ENCODE peak calls at places on chromosome 18, in eight cellular contexts. K, I, P, Z, Y, X, S and Q are unnamed samples.

GRCh38 chr18:58045265-58046086 is 1.4 kb downstream of the NEDD4L start:
- DNase-seq in K (peak; percentile 88), I (no peak), P (no peak), Z (peak; percentile 38), Y (peak; percentile 40), X (peak; percentile 35), S (peak; percentile 87), Q (peak; percentile 79)

GRCh38 chr18:55343396-55344073 is 244.5 kb downstream of the TCF4 start:
- DNase-seq in K (no peak), I (no peak), P (no peak), Z (peak; percentile 6), Y (no peak), X (no peak), S (no peak), Q (no peak)

GRCh38 chr18:35514752-35515459 is 17.1 kb upstream of the INO80C start:
- DNase-seq in K (no peak), I (no peak), P (no peak), Z (no peak), Y (no peak), X (no peak), S (no peak), Q (no peak)

GRCh38 chr18:27871731-27872130 is 305.2 kb downstream of the CDH2 start:
- DNase-seq in K (no peak), I (no peak), P (no peak), Z (no peak), Y (no peak), X (no peak), S (no peak), Q (no peak)

GRCh38 chr18:1797265-1797664 is 774.0 kb downstream of the METTL4 start:
- DNase-seq in K (no peak), I (no peak), P (no peak), Z (no peak), Y (no peak), X (no peak), S (no peak), Q (no peak)

GRCh38 chr18:14962626-14963025 is 214.7 kb downstream of the ANKRD30B start:
- DNase-seq in K (no peak), I (no peak), P (no peak), Z (no peak), Y (no peak), X (no peak), S (no peak), Q (no peak)

GRCh38 chr18:28793911-28794310 is 617.0 kb upstream of the CDH2 start:
- DNase-seq in K (no peak), I (no peak), P (no peak), Z (no peak), Y (no peak), X (no peak), S (no peak), Q (no peak)

GRCh38 chr18:77461062-77461693 is 211.5 kb downstream of the GALR1 start:
- DNase-seq in K (no peak), I (no peak), P (no peak), Z (no peak), Y (no peak), X (no peak), S (no peak), Q (no peak)

GRCh38 chr18:5542393-5543035 is 1.3 kb downstream of the EPB41L3 start:
- DNase-seq in K (peak; percentile 61), I (peak; percentile 51), P (no peak), Z (no peak), Y (no peak), X (no peak), S (peak; percentile 68), Q (no peak)

GRCh38 chr18:31819106-31819924 is 58.6 kb upstream of the SLC25A52 start:
- DNase-seq in K (no peak), I (no peak), P (no peak), Z (peak; percentile 44), Y (no peak), X (peak; percentile 1), S (no peak), Q (no peak)

GRCh38 chr18:35661483-35662146 is 80.1 kb downstream of the GALNT1 start:
- DNase-seq in K (no peak), I (no peak), P (no peak), Z (no peak), Y (no peak), X (no peak), S (no peak), Q (no peak)

GRCh38 chr18:72444756-72445155 is 99.4 kb downstream of the CBLN2 start:
- DNase-seq in K (no peak), I (no peak), P (no peak), Z (no peak), Y (no peak), X (no peak), S (no peak), Q (no peak)

GRCh38 chr18:76495435-76496199 is 575 bp upstream of the ZNF516 start:
- DNase-seq in K (no peak), I (peak; percentile 62), P (no peak), Z (peak; percentile 34), Y (peak; percentile 74), X (no peak), S (no peak), Q (peak; percentile 78)

GRCh38 chr18:54149078-54149697 is 75.3 kb downstream of the MBD2 start:
- DNase-seq in K (no peak), I (no peak), P (no peak), Z (peak; percentile 51), Y (no peak), X (peak; percentile 66), S (no peak), Q (no peak)

GRCh38 chr18:26479686-26480079 is 68.7 kb downstream of the KCTD1 start:
- DNase-seq in K (no peak), I (no peak), P (no peak), Z (no peak), Y (no peak), X (no peak), S (no peak), Q (no peak)

GRCh38 chr18:46660955-46661749 is 4.1 kb upstream of the LOXHD1 start:
- DNase-seq in K (no peak), I (no peak), P (no peak), Z (peak; percentile 8), Y (no peak), X (no peak), S (no peak), Q (peak; percentile 55)

GRCh38 chr18:3923750-3924149 is 473.8 kb downstream of the TGIF1 start:
- DNase-seq in K (no peak), I (no peak), P (no peak), Z (peak; percentile 6), Y (no peak), X (peak; percentile 56), S (no peak), Q (no peak)

GRCh38 chr18:44123743-44124142 is 556.9 kb upstream of the SETBP1 start:
- DNase-seq in K (no peak), I (no peak), P (no peak), Z (no peak), Y (no peak), X (no peak), S (no peak), Q (no peak)

GRCh38 chr18:24168496-24168895 is 29.6 kb downstream of the CABYR start:
- DNase-seq in K (no peak), I (no peak), P (no peak), Z (no peak), Y (no peak), X (no peak), S (no peak), Q (no peak)

GRCh38 chr18:6731197-6731596 is 1.7 kb downstream of the ARHGAP28 start:
- DNase-seq in K (no peak), I (no peak), P (no peak), Z (no peak), Y (no peak), X (no peak), S (no peak), Q (no peak)

GRCh38 chr18:69518989-69519388 is 118.3 kb downstream of the DOK6 start:
- DNase-seq in K (no peak), I (no peak), P (no peak), Z (no peak), Y (no peak), X (no peak), S (no peak), Q (no peak)

DNA sequence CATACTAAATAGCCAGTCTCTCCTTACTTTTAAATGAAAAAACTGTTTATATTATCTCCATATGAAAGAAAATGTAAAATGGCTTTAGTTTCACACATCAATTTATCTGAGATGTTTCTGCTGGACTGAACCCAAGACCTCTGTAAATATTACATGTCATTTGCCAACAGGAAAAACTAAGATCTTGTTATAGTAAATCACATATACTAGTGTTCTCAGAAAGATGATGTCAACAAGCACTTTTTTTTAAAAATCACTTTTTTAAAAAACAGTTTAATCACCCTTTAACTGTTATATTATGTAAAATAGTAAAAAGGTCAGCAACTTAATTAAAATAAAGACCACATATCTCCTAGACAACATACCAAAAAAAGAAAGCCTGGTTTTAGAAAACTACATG is 46.3 kb downstream of the PTPN2 start:
- DNase-seq in K (no peak), I (no peak), P (no peak), Z (peak; percentile 34), Y (no peak), X (no peak), S (no peak), Q (no peak)
- H3K4me3 ChIP-seq in K (peak overlapping the region; percentile 31), I (no peak overlapping the region), P (no peak overlapping the region), Z (no peak overlapping the region), Y (no peak overlapping the region), X (no peak overlapping the region), S (no peak overlapping the region), Q (no peak overlapping the region)

GRCh38 chr18:48319796-48320638 is 89.2 kb downstream of the ZBTB7C start:
- DNase-seq in K (no peak), I (no peak), P (no peak), Z (no peak), Y (no peak), X (no peak), S (peak; percentile 27), Q (no peak)

GRCh38 chr18:48318481-48318880 is 90.7 kb downstream of the ZBTB7C start:
- DNase-seq in K (no peak), I (no peak), P (no peak), Z (no peak), Y (no peak), X (no peak), S (peak; percentile 39), Q (no peak)

GRCh38 chr18:48321121-48321520 is 88.1 kb downstream of the ZBTB7C start:
- DNase-seq in K (no peak), I (no peak), P (no peak), Z (no peak), Y (no peak), X (no peak), S (no peak), Q (no peak)

GRCh38 chr18:48321586-48321985 is 87.6 kb downstream of the ZBTB7C start:
- DNase-seq in K (no peak), I (no peak), P (no peak), Z (no peak), Y (no peak), X (no peak), S (no peak), Q (no peak)

GRCh38 chr18:48320639-48320945 is 88.6 kb downstream of the ZBTB7C start:
- DNase-seq in K (no peak), I (no peak), P (no peak), Z (no peak), Y (no peak), X (no peak), S (no peak), Q (no peak)
- H3K27ac ChIP-seq in K (no peak overlapping the region), I (no peak overlapping the region), P (no peak overlapping the region), Z (peak overlapping the region; percentile 75), Y (no peak overlapping the region), X (no peak overlapping the region), S (no peak overlapping the region), Q (no peak overlapping the region)

GRCh38 chr18:60064271-60064670 is 164.5 kb downstream of the PMAIP1 start:
- DNase-seq in K (no peak), I (no peak), P (no peak), Z (no peak), Y (no peak), X (peak; percentile 62), S (no peak), Q (no peak)
- H3K4me3 ChIP-seq in K (no peak overlapping the region), I (no peak overlapping the region), P (no peak overlapping the region), Z (no peak overlapping the region), Y (no peak overlapping the region), X (no peak overlapping the region), S (no peak overlapping the region), Q (no peak overlapping the region)

GRCh38 chr18:22667616-22668422 is 250.1 kb upstream of the CTAGE1 start:
- DNase-seq in K (no peak), I (no peak), P (no peak), Z (peak; percentile 19), Y (no peak), X (no peak), S (no peak), Q (no peak)
- H3K27ac ChIP-seq in K (no peak overlapping the region), I (no peak overlapping the region), P (no peak overlapping the region), Z (peak overlapping the region; percentile 77), Y (no peak overlapping the region), X (no peak overlapping the region), S (no peak overlapping the region), Q (no peak overlapping the region)